ENCODE peak calls at places on chromosomes 6 and 20, in nine cellular contexts. V, T, M, L, Z, G, W, O and A are unnamed samples.

GRCh38 chr20:52473171-52473570 is 281.6 kb upstream of the ZFP64 start:
- DNase-seq in V (no peak), T (no peak), M (no peak), L (no peak), Z (no peak), G (no peak), W (no peak), O (no peak), A (no peak)

GRCh38 chr6:110095101-110095500 is 84.4 kb downstream of the WASF1 start:
- DNase-seq in V (no peak), T (no peak), M (no peak), L (no peak), Z (no peak), G (no peak), W (no peak), O (no peak), A (no peak)

GRCh38 chr20:1855113-1855512 is 40.1 kb upstream of the SIRPA start:
- DNase-seq in V (peak), T (no peak), M (no peak), L (no peak), Z (no peak), G (no peak), W (no peak), O (no peak), A (no peak)

GRCh38 chr20:38902601-38903000 is 23.6 kb upstream of the FAM83D start:
- DNase-seq in V (no peak), T (no peak), M (no peak), L (no peak), Z (no peak), G (no peak), W (no peak), O (no peak), A (no peak)

GRCh38 chr20:15555913-15556312 is 1017.3 kb downstream of the KIF16B start:
- DNase-seq in V (peak), T (no peak), M (peak), L (no peak), Z (no peak), G (no peak), W (no peak), O (no peak), A (no peak)

GRCh38 chr6:43804550-43805223 is 34.7 kb downstream of the VEGFA start:
- DNase-seq in V (peak), T (no peak), M (no peak), L (no peak), Z (no peak), G (no peak), W (no peak), O (no peak), A (no peak)

GRCh38 chr6:120056085-120056484 is 706.5 kb upstream of the MAN1A1 start:
- DNase-seq in V (no peak), T (peak), M (no peak), L (peak), Z (no peak), G (no peak), W (no peak), O (peak), A (peak)

GRCh38 chr6:147238164-147238563 is 33.9 kb downstream of the STXBP5 start:
- DNase-seq in V (no peak), T (no peak), M (no peak), L (no peak), Z (no peak), G (no peak), W (no peak), O (peak), A (no peak)

GRCh38 chr6:24273471-24273870 is 84.4 kb downstream of the DCDC2 start:
- DNase-seq in V (no peak), T (no peak), M (no peak), L (peak), Z (no peak), G (peak), W (no peak), O (no peak), A (no peak)

GRCh38 chr6:143123081-143123480 is 62.4 kb downstream of the AIG1 start:
- DNase-seq in V (no peak), T (no peak), M (no peak), L (no peak), Z (no peak), G (peak), W (no peak), O (no peak), A (no peak)

GRCh38 chr20:1165521-1165920 is 19.3 kb downstream of the TMEM74B start:
- DNase-seq in V (no peak), T (no peak), M (no peak), L (no peak), Z (no peak), G (no peak), W (no peak), O (no peak), A (no peak)

GRCh38 chr6:164947174-164947573 is 362.2 kb downstream of the C6orf118 start:
- DNase-seq in V (no peak), T (no peak), M (no peak), L (no peak), Z (no peak), G (no peak), W (no peak), O (no peak), A (no peak)

GRCh38 chr6:136550330-136551071 is at the start of gene MAP7:
- DNase-seq in V (peak), T (no peak), M (peak), L (peak), Z (peak), G (peak), W (peak), O (peak), A (peak)

GRCh38 chr6:137342607-137343186 is 123.5 kb upstream of the IFNGR1 start:
- DNase-seq in V (no peak), T (no peak), M (peak), L (no peak), Z (no peak), G (no peak), W (peak), O (peak), A (no peak)

GRCh38 chr20:53002786-53003185 is 30.6 kb downstream of the TSHZ2 start:
- DNase-seq in V (no peak), T (no peak), M (no peak), L (no peak), Z (no peak), G (no peak), W (no peak), O (no peak), A (no peak)

GRCh38 chr20:57593134-57593886 is 26.9 kb downstream of the ZBP1 start:
- DNase-seq in V (no peak), T (peak), M (no peak), L (no peak), Z (no peak), G (no peak), W (no peak), O (peak), A (peak)

GRCh38 chr20:63708301-63709148 is 686 bp downstream of the ZGPAT start:
- DNase-seq in V (peak), T (no peak), M (peak), L (no peak), Z (no peak), G (peak), W (no peak), O (peak), A (peak)

GRCh38 chr6:7590918-7591302 is 912 bp downstream of the SNRNP48 start:
- DNase-seq in V (peak), T (no peak), M (peak), L (peak), Z (no peak), G (peak), W (no peak), O (peak), A (peak)

GRCh38 chr6:130778946-130779657 is 48.1 kb upstream of the SMLR1 start:
- DNase-seq in V (no peak), T (no peak), M (no peak), L (peak), Z (no peak), G (peak), W (no peak), O (no peak), A (no peak)

GRCh38 chr6:41682497-41682961 is 44.3 kb downstream of the MDFI start:
- DNase-seq in V (no peak), T (no peak), M (no peak), L (no peak), Z (no peak), G (no peak), W (no peak), O (peak), A (no peak)

GRCh38 chr20:34022154-34022842 is 28.6 kb downstream of the RALY start:
- DNase-seq in V (peak), T (peak), M (peak), L (peak), Z (peak), G (peak), W (peak), O (peak), A (peak)

GRCh38 chr6:109236140-109237081 is 141.1 kb downstream of the CEP57L1 start:
- DNase-seq in V (peak), T (peak), M (no peak), L (no peak), Z (no peak), G (no peak), W (no peak), O (peak), A (peak)

GRCh38 chr6:1781152-1781848 is 171.6 kb downstream of the FOXC1 start:
- DNase-seq in V (no peak), T (no peak), M (no peak), L (no peak), Z (peak), G (peak), W (no peak), O (no peak), A (no peak)

GRCh38 chr6:165059032-165059431 is 250.4 kb downstream of the C6orf118 start:
- DNase-seq in V (no peak), T (no peak), M (no peak), L (peak), Z (no peak), G (peak), W (no peak), O (no peak), A (no peak)

GRCh38 chr6:34295721-34296120 is 46.9 kb upstream of the SMIM29 start:
- DNase-seq in V (no peak), T (peak), M (no peak), L (no peak), Z (no peak), G (no peak), W (peak), O (no peak), A (no peak)

GRCh38 chr6:106225581-106225980 is 100.0 kb downstream of the ATG5 start:
- DNase-seq in V (no peak), T (no peak), M (no peak), L (peak), Z (no peak), G (no peak), W (no peak), O (no peak), A (no peak)

GRCh38 chr6:129032602-129033001 is 149.7 kb downstream of the LAMA2 start:
- DNase-seq in V (no peak), T (no peak), M (no peak), L (no peak), Z (no peak), G (peak), W (no peak), O (no peak), A (no peak)

GRCh38 chr20:46158476-46158987 is 40.4 kb downstream of the CD40 start:
- DNase-seq in V (no peak), T (no peak), M (no peak), L (no peak), Z (no peak), G (no peak), W (no peak), O (no peak), A (no peak)

GRCh38 chr6:128327890-128328289 is 192.5 kb downstream of the PTPRK start:
- DNase-seq in V (peak), T (peak), M (peak), L (peak), Z (peak), G (peak), W (peak), O (peak), A (peak)

GRCh38 chr20:35235881-35236280 is 9.4 kb downstream of the MMP24 start:
- DNase-seq in V (no peak), T (no peak), M (no peak), L (no peak), Z (no peak), G (no peak), W (no peak), O (no peak), A (no peak)

GRCh38 chr20:35238170-35238569 is 11.7 kb downstream of the MMP24 start:
- DNase-seq in V (no peak), T (no peak), M (no peak), L (no peak), Z (no peak), G (no peak), W (no peak), O (no peak), A (no peak)

GRCh38 chr20:35237486-35237885 is 11.0 kb downstream of the MMP24 start:
- DNase-seq in V (no peak), T (no peak), M (no peak), L (no peak), Z (no peak), G (peak), W (no peak), O (no peak), A (no peak)

GRCh38 chr20:35226775-35227681 is 538 bp downstream of the MMP24 start:
- DNase-seq in V (peak), T (peak), M (peak), L (peak), Z (no peak), G (peak), W (peak), O (peak), A (peak)

DNA sequence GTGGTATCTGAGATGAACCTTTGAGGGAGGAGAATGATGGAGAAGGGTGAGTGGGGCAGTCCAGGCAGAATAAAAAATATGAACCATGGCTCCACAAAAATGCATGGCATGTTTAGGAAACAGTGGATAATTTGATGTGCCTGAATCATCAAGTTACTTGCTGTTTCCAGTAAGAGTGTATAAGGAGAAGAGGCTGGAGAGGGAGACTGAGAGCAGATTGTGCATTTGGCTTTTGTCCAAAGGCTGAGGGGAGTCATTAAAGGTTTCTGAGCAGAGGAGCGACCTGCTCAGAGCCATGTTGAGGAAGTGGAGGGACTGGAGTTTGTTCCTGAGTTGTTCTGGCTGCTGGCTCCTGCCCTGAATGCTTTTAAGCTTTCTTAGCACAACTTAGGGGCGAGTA is 6.1 kb downstream of the MMP24 start:
- DNase-seq in V (no peak), T (no peak), M (no peak), L (no peak), Z (no peak), G (peak), W (no peak), O (no peak), A (no peak)
- TF ChIP-seq EZH2phosphoT487 in V (no peak), T (no peak), M (no peak), L (no peak), Z (no peak), G (no peak), W (no peak), O (no peak), A (no peak)

DNA sequence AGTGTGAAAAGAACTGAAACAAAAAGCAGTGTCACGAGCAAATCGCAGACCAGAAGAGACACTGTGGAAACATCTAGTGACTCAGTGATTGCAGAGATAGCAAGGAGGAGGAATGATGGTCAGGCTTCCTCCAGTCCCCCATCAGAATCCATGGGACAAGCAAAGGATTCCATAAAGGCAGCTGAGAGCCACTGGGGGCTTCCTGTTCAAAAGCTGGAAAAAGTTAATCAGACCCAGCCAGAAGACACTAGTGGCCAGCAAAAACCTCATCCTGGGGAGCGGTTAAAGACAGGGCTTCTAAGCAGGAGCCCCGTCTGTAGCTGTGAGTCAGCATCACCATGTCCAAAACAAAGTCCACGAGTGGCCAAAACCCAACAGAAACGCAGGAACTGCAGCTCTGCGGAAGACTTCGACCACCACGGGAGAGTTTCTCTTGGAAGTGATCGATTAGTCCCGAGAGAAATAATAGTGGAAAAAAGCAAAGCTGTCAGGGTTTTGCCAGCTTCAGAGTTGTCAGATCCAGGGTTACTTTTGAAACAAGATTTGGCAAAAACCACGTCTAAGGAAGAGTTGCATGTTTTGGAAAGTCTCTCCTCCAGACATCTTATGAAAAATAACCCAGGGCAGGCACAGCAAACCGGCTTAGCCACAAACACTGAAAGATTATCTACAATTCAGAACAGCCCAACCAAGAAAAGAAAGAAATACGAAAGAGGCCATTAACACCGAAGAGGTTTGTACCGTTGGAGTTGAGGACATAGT is 51.0 kb downstream of the JAG1 start:
- DNase-seq in V (no peak), T (no peak), M (no peak), L (no peak), Z (no peak), G (peak), W (no peak), O (no peak), A (no peak)
- H3K27ac ChIP-seq in V (peak), T (no peak), M (no peak), L (no peak), Z (no peak), G (peak), W (no peak), O (no peak), A (no peak)

GRCh38 chr6:105209950-105210706 is 30.3 kb upstream of the POPDC3 start:
- DNase-seq in V (no peak), T (no peak), M (no peak), L (peak), Z (peak), G (peak), W (no peak), O (no peak), A (no peak)
- H3K4me3 ChIP-seq in V (no peak), T (no peak), M (peak), L (peak), Z (no peak), G (peak), W (no peak), O (no peak), A (no peak)

GRCh38 chr6:166620478-166621113 is 6.5 kb downstream of the RPS6KA2 start:
- DNase-seq in V (no peak), T (no peak), M (peak), L (no peak), Z (no peak), G (peak), W (no peak), O (no peak), A (no peak)

GRCh38 chr6:166618251-166618650 is 8.8 kb downstream of the RPS6KA2 start:
- DNase-seq in V (no peak), T (no peak), M (no peak), L (no peak), Z (no peak), G (no peak), W (no peak), O (no peak), A (no peak)

GRCh38 chr6:166617359-166617758 is 9.7 kb downstream of the RPS6KA2 start:
- DNase-seq in V (no peak), T (no peak), M (no peak), L (no peak), Z (no peak), G (no peak), W (no peak), O (no peak), A (no peak)

GRCh38 chr6:166619912-166620311 is 7.1 kb downstream of the RPS6KA2 start:
- DNase-seq in V (peak), T (no peak), M (peak), L (peak), Z (no peak), G (peak), W (no peak), O (no peak), A (no peak)

GRCh38 chr6:166618866-166619761 is 7.9 kb downstream of the RPS6KA2 start:
- DNase-seq in V (no peak), T (no peak), M (no peak), L (no peak), Z (no peak), G (peak), W (no peak), O (no peak), A (no peak)
- TF ChIP-seq EZH2phosphoT487 in V (no peak), T (no peak), M (no peak), L (no peak), Z (no peak), G (no peak), W (no peak), O (no peak), A (no peak)

GRCh38 chr6:3663081-3663480 is 88.4 kb downstream of the PXDC1 start:
- DNase-seq in V (no peak), T (no peak), M (no peak), L (no peak), Z (no peak), G (no peak), W (no peak), O (no peak), A (no peak)

GRCh38 chr6:3663811-3664210 is 87.7 kb downstream of the PXDC1 start:
- DNase-seq in V (no peak), T (no peak), M (no peak), L (no peak), Z (no peak), G (no peak), W (no peak), O (no peak), A (no peak)

GRCh38 chr6:3665608-3666007 is 85.9 kb downstream of the PXDC1 start:
- DNase-seq in V (no peak), T (no peak), M (no peak), L (no peak), Z (no peak), G (no peak), W (no peak), O (peak), A (no peak)

GRCh38 chr6:3661390-3661789 is 90.1 kb downstream of the PXDC1 start:
- DNase-seq in V (no peak), T (no peak), M (no peak), L (no peak), Z (no peak), G (no peak), W (no peak), O (no peak), A (no peak)

DNA sequence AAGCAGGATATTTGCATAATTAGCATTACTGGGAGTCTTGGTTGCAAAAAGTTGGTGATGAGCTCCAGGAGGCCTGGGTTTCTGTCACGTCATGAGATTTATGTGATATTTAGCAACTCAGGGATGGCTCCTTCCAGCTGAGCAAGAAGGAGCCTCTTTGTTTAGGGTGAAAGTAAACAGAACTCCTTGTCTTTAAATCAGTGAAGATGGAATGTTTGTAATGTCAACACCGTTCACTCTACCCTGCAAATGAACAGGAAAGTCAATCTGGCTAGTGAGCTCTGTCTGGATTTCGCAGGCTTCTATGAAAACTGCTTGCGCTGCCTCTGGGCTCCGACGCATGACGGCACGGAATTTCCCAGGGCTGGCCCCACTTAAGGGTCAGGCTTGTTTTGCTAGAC is 86.9 kb downstream of the PXDC1 start:
- DNase-seq in V (peak), T (no peak), M (no peak), L (peak), Z (no peak), G (no peak), W (no peak), O (peak), A (no peak)
- H3K27ac ChIP-seq in V (peak), T (no peak), M (no peak), L (no peak), Z (no peak), G (no peak), W (no peak), O (no peak), A (no peak)

GRCh38 chr20:50533061-50533460 is 22.9 kb downstream of the PTPN1 start:
- DNase-seq in V (no peak), T (no peak), M (no peak), L (peak), Z (no peak), G (peak), W (no peak), O (no peak), A (no peak)
- H3K4me3 ChIP-seq in V (no peak), T (no peak), M (no peak), L (no peak), Z (no peak), G (no peak), W (no peak), O (no peak), A (no peak)

DNA sequence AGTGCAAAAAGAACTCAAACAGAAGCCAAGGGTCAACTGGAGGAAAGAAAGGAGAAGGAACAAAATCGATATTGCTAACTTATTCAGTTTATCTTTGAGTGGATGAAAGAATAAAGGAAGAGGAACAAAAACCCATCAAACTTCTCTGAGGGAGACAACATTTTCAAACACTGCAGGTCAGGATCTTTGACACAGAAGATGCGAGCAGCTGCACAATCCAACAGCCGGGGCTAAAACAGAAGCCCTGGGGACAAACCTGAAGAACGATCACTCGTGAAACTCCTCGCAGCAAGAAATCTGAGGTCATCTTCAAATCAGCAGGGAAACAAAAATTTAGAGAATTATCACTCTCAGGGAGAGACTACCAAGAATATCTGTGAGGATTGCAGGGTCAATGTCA is 14.2 kb downstream of the SLC23A2 start:
- DNase-seq in V (no peak), T (peak), M (no peak), L (no peak), Z (no peak), G (no peak), W (no peak), O (no peak), A (no peak)
- TF ChIP-seq EZH2phosphoT487 in V (no peak), T (no peak), M (no peak), L (no peak), Z (no peak), G (no peak), W (no peak), O (no peak), A (no peak)